ENCODE peak calls at places on chromosomes 5 and 9, in six cellular contexts. One of them, this sample, is unnamed. For H3K4me1, the result is how much of the 10 kb centered on the place peaks cover.

GRCh38 chr5:146188358-146188757 is 5.9 kb upstream of the LARS1 start:
- DNase-seq in fibroblast of lung: no peak
- DNase-seq in H9: no peak
- DNase-seq in IMR-90: peak
- DNase-seq in K562: no peak
- DNase-seq in mammary epithelial cell: peak
- DNase-seq in this sample: no peak

GRCh38 chr9:105967798-105968197 is 273.5 kb downstream of the TMEM38B start:
- DNase-seq in H9: no peak
- DNase-seq in mammary epithelial cell: no peak
- DNase-seq in IMR-90: no peak
- DNase-seq in K562: no peak
- DNase-seq in fibroblast of lung: no peak
- DNase-seq in this sample: no peak

GRCh38 chr9:17068671-17069070 is 66.2 kb upstream of the CNTLN start:
- DNase-seq in mammary epithelial cell: no peak
- DNase-seq in IMR-90: no peak
- DNase-seq in fibroblast of lung: no peak
- DNase-seq in H9: no peak
- DNase-seq in K562: no peak
- DNase-seq in this sample: no peak

GRCh38 chr9:115422932-115423440 is 305.0 kb upstream of the TNC start:
- DNase-seq in K562: no peak
- DNase-seq in mammary epithelial cell: no peak
- DNase-seq in H9: no peak
- DNase-seq in IMR-90: no peak
- DNase-seq in fibroblast of lung: no peak
- DNase-seq in this sample: no peak

GRCh38 chr5:146059349-146060220 is 45.8 kb downstream of the PLAC8L1 start:
- DNase-seq in K562: peak
- DNase-seq in fibroblast of lung: no peak
- DNase-seq in mammary epithelial cell: no peak
- DNase-seq in H9: no peak
- DNase-seq in IMR-90: no peak
- DNase-seq in this sample: no peak

GRCh38 chr5:74206571-74207550 is 433.7 kb downstream of the ENC1 start:
- DNase-seq in IMR-90: peak
- DNase-seq in H9: no peak
- DNase-seq in mammary epithelial cell: peak
- DNase-seq in K562: no peak
- DNase-seq in fibroblast of lung: peak
- DNase-seq in this sample: peak

GRCh38 chr5:44809215-44809955 is 638 bp downstream of the MRPS30 start:
- DNase-seq in fibroblast of lung: peak
- DNase-seq in IMR-90: peak
- DNase-seq in K562: peak
- DNase-seq in mammary epithelial cell: peak
- DNase-seq in H9: peak
- DNase-seq in this sample: peak

GRCh38 chr9:98236881-98237487 is 18.5 kb downstream of the TBC1D2 start:
- DNase-seq in H9: no peak
- DNase-seq in K562: no peak
- DNase-seq in IMR-90: no peak
- DNase-seq in fibroblast of lung: no peak
- DNase-seq in mammary epithelial cell: no peak
- DNase-seq in this sample: no peak

GRCh38 chr5:58759745-58760144 is 176.9 kb downstream of the RAB3C start:
- DNase-seq in mammary epithelial cell: peak
- DNase-seq in H9: no peak
- DNase-seq in fibroblast of lung: peak
- DNase-seq in K562: no peak
- DNase-seq in IMR-90: no peak
- DNase-seq in this sample: no peak

GRCh38 chr5:997001-997474 is 11.6 kb upstream of the NKD2 start:
- DNase-seq in fibroblast of lung: no peak
- DNase-seq in H9: peak
- DNase-seq in IMR-90: no peak
- DNase-seq in K562: peak
- DNase-seq in mammary epithelial cell: no peak
- DNase-seq in this sample: peak

GRCh38 chr5:42423285-42424152 is at the start of gene GHR:
- DNase-seq in fibroblast of lung: peak
- DNase-seq in IMR-90: peak
- DNase-seq in H9: peak
- DNase-seq in K562: peak
- DNase-seq in mammary epithelial cell: peak
- DNase-seq in this sample: peak

GRCh38 chr9:116334581-116335150 is 181.1 kb downstream of the PAPPA start:
- DNase-seq in mammary epithelial cell: no peak
- DNase-seq in K562: no peak
- DNase-seq in IMR-90: no peak
- DNase-seq in H9: no peak
- DNase-seq in fibroblast of lung: no peak
- DNase-seq in this sample: no peak

GRCh38 chr5:143213851-143214363 is 189.6 kb downstream of the NR3C1 start:
- DNase-seq in mammary epithelial cell: no peak
- DNase-seq in fibroblast of lung: no peak
- DNase-seq in H9: no peak
- DNase-seq in K562: peak
- DNase-seq in IMR-90: peak
- DNase-seq in this sample: no peak
- H3K4me1 ChIP-seq in mammary epithelial cell: under half
- H3K4me1 ChIP-seq in fibroblast of lung: under half
- H3K4me1 ChIP-seq in H9: under half
- H3K4me1 ChIP-seq in K562: under half
- H3K4me1 ChIP-seq in IMR-90: under half
- H3K4me1 ChIP-seq in this sample: under half

GRCh38 chr5:90168399-90168798 is 241.2 kb downstream of the CETN3 start:
- DNase-seq in K562: no peak
- DNase-seq in IMR-90: no peak
- DNase-seq in H9: no peak
- DNase-seq in mammary epithelial cell: no peak
- DNase-seq in fibroblast of lung: no peak
- DNase-seq in this sample: no peak
- TF ChIP-seq CTCF in K562: no peak
- TF ChIP-seq CTCF in IMR-90: no peak
- TF ChIP-seq CTCF in H9: no peak
- TF ChIP-seq CTCF in mammary epithelial cell: no peak
- TF ChIP-seq CTCF in fibroblast of lung: no peak
- TF ChIP-seq CTCF in this sample: no peak

GRCh38 chr5:158928405-158928804 is 171.3 kb downstream of the EBF1 start:
- DNase-seq in IMR-90: no peak
- DNase-seq in K562: no peak
- DNase-seq in H9: no peak
- DNase-seq in fibroblast of lung: no peak
- DNase-seq in mammary epithelial cell: no peak
- DNase-seq in this sample: no peak
- H3K27ac ChIP-seq in IMR-90: no peak
- H3K27ac ChIP-seq in K562: no peak
- H3K27ac ChIP-seq in H9: no peak
- H3K27ac ChIP-seq in fibroblast of lung: no peak
- H3K27ac ChIP-seq in mammary epithelial cell: no peak
- H3K27ac ChIP-seq in this sample: no peak

GRCh38 chr5:157290981-157291711 is 25.2 kb downstream of the CYFIP2 start:
- DNase-seq in mammary epithelial cell: no peak
- DNase-seq in H9: no peak
- DNase-seq in IMR-90: no peak
- DNase-seq in K562: no peak
- DNase-seq in fibroblast of lung: no peak
- DNase-seq in this sample: no peak
- H3K4me1 ChIP-seq in mammary epithelial cell: under half
- H3K4me1 ChIP-seq in H9: under half
- H3K4me1 ChIP-seq in IMR-90: under half
- H3K4me1 ChIP-seq in K562: under half
- H3K4me1 ChIP-seq in fibroblast of lung: under half
- H3K4me1 ChIP-seq in this sample: under half

DNA sequence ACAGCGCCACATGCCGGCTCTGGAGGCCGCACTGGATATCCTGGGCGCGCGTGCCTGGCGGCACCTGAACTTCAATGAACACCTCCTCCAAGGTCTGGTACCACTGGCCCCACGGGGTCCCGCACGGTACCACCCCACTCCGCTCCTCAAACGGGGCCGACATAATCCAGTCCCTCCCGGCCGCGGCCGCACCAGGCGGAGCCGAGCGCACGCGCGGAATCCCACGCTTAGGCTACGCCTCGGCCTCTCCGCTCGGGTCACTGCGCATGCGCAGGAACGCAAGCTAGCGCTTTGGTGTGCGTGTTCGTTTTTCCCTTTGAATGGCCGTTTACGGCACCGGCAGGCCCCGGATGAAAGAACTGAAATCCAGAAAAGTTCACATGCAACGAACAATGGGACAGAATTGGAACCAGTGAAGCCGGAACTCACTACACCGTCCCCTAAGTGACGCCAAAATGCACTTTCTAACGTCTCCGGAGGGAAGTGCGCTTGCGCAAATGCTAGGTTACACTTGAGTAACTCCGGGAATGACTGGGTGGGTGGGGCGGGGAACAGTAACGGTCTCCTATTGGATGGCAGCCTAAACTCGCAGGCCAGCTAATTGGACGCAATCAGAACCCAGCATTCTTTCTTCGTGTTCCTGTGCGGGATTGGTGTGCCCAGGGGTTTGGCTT is at the start of gene NUDCD2:
- DNase-seq in IMR-90: peak
- DNase-seq in fibroblast of lung: peak
- DNase-seq in H9: peak
- DNase-seq in mammary epithelial cell: peak
- DNase-seq in K562: peak
- DNase-seq in this sample: peak
- TF ChIP-seq CTCF in IMR-90: peak
- TF ChIP-seq CTCF in fibroblast of lung: no peak
- TF ChIP-seq CTCF in H9: peak
- TF ChIP-seq CTCF in mammary epithelial cell: no peak
- TF ChIP-seq CTCF in K562: no peak
- TF ChIP-seq CTCF in this sample: peak